ENCODE peak calls at places on chromosomes 13 and 19, in nine cellular contexts. One of them, this sample, is unnamed.

GRCh38 chr19:1274852-1275259 is 474 bp upstream of the FAM174C start:
- DNase-seq in suprapubic skin: peak; percentile 80
- DNase-seq in B cell: no peak
- DNase-seq in dorsolateral prefrontal cortex: no peak
- DNase-seq in PC-3: no peak
- DNase-seq in testis: no peak
- DNase-seq in endothelial cell of umbilical vein: no peak
- DNase-seq in cardiac fibroblast: no peak
- DNase-seq in neural crest cell: no peak
- DNase-seq in this sample: no peak

GRCh38 chr19:50349277-50350057 is 16.0 kb downstream of the NAPSA start:
- DNase-seq in suprapubic skin: no peak
- DNase-seq in B cell: no peak
- DNase-seq in dorsolateral prefrontal cortex: no peak
- DNase-seq in PC-3: no peak
- DNase-seq in testis: no peak
- DNase-seq in endothelial cell of umbilical vein: peak; percentile 79
- DNase-seq in cardiac fibroblast: no peak
- DNase-seq in neural crest cell: no peak
- DNase-seq in this sample: no peak

GRCh38 chr19:42401365-42402303 is 11.5 kb upstream of the CNFN start:
- DNase-seq in suprapubic skin: peak; percentile 89
- DNase-seq in B cell: peak; percentile 76
- DNase-seq in dorsolateral prefrontal cortex: peak; percentile 83
- DNase-seq in PC-3: peak; percentile 77
- DNase-seq in testis: peak; percentile 93
- DNase-seq in endothelial cell of umbilical vein: peak; percentile 85
- DNase-seq in cardiac fibroblast: peak; percentile 81
- DNase-seq in neural crest cell: peak; percentile 94
- DNase-seq in this sample: peak; percentile 87

GRCh38 chr13:66501187-66501586 is 728.9 kb downstream of the PCDH9 start:
- DNase-seq in suprapubic skin: no peak
- DNase-seq in B cell: no peak
- DNase-seq in dorsolateral prefrontal cortex: no peak
- DNase-seq in PC-3: peak; percentile 44
- DNase-seq in testis: no peak
- DNase-seq in endothelial cell of umbilical vein: no peak
- DNase-seq in cardiac fibroblast: peak; percentile 83
- DNase-seq in neural crest cell: no peak
- DNase-seq in this sample: no peak

GRCh38 chr13:44298314-44298713 is 75.3 kb upstream of the SERP2 start:
- DNase-seq in suprapubic skin: no peak
- DNase-seq in B cell: no peak
- DNase-seq in dorsolateral prefrontal cortex: no peak
- DNase-seq in PC-3: peak; percentile 84
- DNase-seq in testis: no peak
- DNase-seq in endothelial cell of umbilical vein: no peak
- DNase-seq in cardiac fibroblast: peak; percentile 78
- DNase-seq in neural crest cell: no peak
- DNase-seq in this sample: no peak

GRCh38 chr13:76764429-76764828 is 121.8 kb downstream of the KCTD12 start:
- DNase-seq in suprapubic skin: peak; percentile 86
- DNase-seq in B cell: no peak
- DNase-seq in dorsolateral prefrontal cortex: no peak
- DNase-seq in PC-3: peak; percentile 36
- DNase-seq in testis: peak; percentile 57
- DNase-seq in endothelial cell of umbilical vein: peak; percentile 87
- DNase-seq in cardiac fibroblast: peak; percentile 90
- DNase-seq in neural crest cell: no peak
- DNase-seq in this sample: no peak

GRCh38 chr13:48908381-48909087 is 67.2 kb upstream of the FNDC3A start:
- DNase-seq in suprapubic skin: no peak
- DNase-seq in B cell: no peak
- DNase-seq in dorsolateral prefrontal cortex: no peak
- DNase-seq in PC-3: peak; percentile 80
- DNase-seq in testis: no peak
- DNase-seq in endothelial cell of umbilical vein: no peak
- DNase-seq in cardiac fibroblast: peak; percentile 51
- DNase-seq in neural crest cell: no peak
- DNase-seq in this sample: no peak

GRCh38 chr13:85659493-85659892 is 139.7 kb downstream of the SLITRK6 start:
- DNase-seq in suprapubic skin: no peak
- DNase-seq in B cell: no peak
- DNase-seq in dorsolateral prefrontal cortex: no peak
- DNase-seq in PC-3: peak; percentile 56
- DNase-seq in testis: no peak
- DNase-seq in endothelial cell of umbilical vein: no peak
- DNase-seq in cardiac fibroblast: no peak
- DNase-seq in neural crest cell: no peak
- DNase-seq in this sample: no peak

GRCh38 chr19:28785961-28786360 is 427.0 kb downstream of the UQCRFS1 start:
- DNase-seq in suprapubic skin: no peak
- DNase-seq in B cell: no peak
- DNase-seq in dorsolateral prefrontal cortex: no peak
- DNase-seq in PC-3: no peak
- DNase-seq in testis: no peak
- DNase-seq in endothelial cell of umbilical vein: no peak
- DNase-seq in cardiac fibroblast: no peak
- DNase-seq in neural crest cell: no peak
- DNase-seq in this sample: no peak

GRCh38 chr19:42657551-42657950 is 62.8 kb upstream of the CEACAM8 start:
- DNase-seq in suprapubic skin: no peak
- DNase-seq in B cell: no peak
- DNase-seq in dorsolateral prefrontal cortex: no peak
- DNase-seq in PC-3: no peak
- DNase-seq in testis: no peak
- DNase-seq in endothelial cell of umbilical vein: no peak
- DNase-seq in cardiac fibroblast: peak; percentile 49
- DNase-seq in neural crest cell: no peak
- DNase-seq in this sample: no peak

GRCh38 chr19:49855277-49855675 is 4.3 kb downstream of the PTOV1 start:
- DNase-seq in suprapubic skin: no peak
- DNase-seq in B cell: no peak
- DNase-seq in dorsolateral prefrontal cortex: no peak
- DNase-seq in PC-3: no peak
- DNase-seq in testis: no peak
- DNase-seq in endothelial cell of umbilical vein: no peak
- DNase-seq in cardiac fibroblast: no peak
- DNase-seq in neural crest cell: no peak
- DNase-seq in this sample: no peak

GRCh38 chr13:79647518-79647917 is 166.6 kb downstream of the NDFIP2 start:
- DNase-seq in suprapubic skin: no peak
- DNase-seq in B cell: no peak
- DNase-seq in dorsolateral prefrontal cortex: no peak
- DNase-seq in PC-3: peak; percentile 7
- DNase-seq in testis: no peak
- DNase-seq in endothelial cell of umbilical vein: peak; percentile 94
- DNase-seq in cardiac fibroblast: peak; percentile 10
- DNase-seq in neural crest cell: no peak
- DNase-seq in this sample: no peak

DNA sequence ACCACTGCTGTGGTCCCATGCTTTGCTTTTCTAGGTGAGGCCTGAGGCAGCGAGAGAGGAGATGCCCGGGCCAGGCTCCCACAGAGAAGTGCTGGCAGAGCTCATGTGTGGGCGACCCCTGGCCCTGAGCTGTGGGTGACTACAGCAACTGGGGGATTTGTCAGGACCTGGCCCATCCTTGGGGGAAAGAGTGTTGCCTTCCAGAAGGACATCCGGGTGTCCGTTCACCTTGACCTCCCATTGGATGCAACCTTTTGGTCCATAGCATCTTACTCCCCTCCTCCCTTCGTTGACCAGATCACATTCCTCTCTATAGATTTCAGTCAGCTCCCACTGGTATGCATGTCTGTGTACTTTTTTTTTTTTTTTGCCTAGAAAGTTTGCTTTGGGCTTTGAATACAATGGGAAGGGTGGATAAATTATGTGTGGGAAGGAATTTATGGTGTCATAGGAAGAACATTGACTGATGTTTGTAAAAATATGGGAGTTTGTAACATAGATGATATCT is 84.2 kb upstream of the RNF113B start:
- DNase-seq in suprapubic skin: no peak
- DNase-seq in B cell: no peak
- DNase-seq in dorsolateral prefrontal cortex: no peak
- DNase-seq in PC-3: no peak
- DNase-seq in testis: no peak
- DNase-seq in endothelial cell of umbilical vein: no peak
- DNase-seq in cardiac fibroblast: no peak
- DNase-seq in neural crest cell: no peak
- DNase-seq in this sample: no peak
- TF ChIP-seq CTCF in suprapubic skin: no peak
- TF ChIP-seq CTCF in B cell: no peak
- TF ChIP-seq CTCF in dorsolateral prefrontal cortex: no peak
- TF ChIP-seq CTCF in PC-3: no peak
- TF ChIP-seq CTCF in testis: no peak
- TF ChIP-seq CTCF in endothelial cell of umbilical vein: no peak
- TF ChIP-seq CTCF in cardiac fibroblast: no peak
- TF ChIP-seq CTCF in neural crest cell: no peak
- TF ChIP-seq CTCF in this sample: no peak

DNA sequence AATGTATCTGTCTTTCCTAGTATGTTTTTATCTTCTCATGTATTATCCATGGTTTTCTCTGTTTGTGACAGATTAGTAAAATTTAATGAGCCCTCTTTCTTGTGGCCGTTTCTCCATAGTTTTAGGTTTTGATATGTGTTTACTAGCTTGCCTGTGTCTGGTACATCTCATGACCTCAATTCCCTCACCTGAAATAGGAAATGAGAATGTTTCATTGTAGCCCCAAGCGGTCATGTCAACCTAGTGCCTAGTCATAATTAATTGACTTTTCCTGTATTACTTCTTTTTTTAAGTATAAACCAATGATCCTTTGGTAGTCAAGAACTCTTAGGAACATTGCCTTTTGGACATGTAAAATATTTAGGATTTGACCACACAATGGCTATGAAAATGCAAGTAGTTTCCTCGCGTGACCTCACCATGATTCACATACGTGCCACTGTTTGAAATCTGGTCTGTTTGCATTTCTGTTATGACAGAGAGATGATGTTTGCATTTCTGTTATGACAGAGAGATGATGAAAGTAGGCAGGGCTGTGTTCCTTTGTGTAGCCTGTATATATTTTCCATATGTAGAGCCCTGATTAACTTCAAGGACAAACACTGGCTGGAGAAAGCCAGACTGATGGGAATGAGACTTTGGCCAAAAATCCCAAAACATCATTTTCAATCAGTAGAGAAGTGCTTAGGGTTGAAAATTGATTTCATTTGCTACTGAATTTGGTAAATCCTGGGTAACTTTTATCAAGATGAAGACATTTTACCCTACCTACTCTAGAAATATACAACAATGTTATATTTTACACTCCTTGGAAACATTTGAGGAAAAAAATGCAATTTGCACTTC is 104.8 kb downstream of the TNFRSF19 start:
- DNase-seq in suprapubic skin: no peak
- DNase-seq in B cell: no peak
- DNase-seq in dorsolateral prefrontal cortex: no peak
- DNase-seq in PC-3: peak; percentile 95
- DNase-seq in testis: no peak
- DNase-seq in endothelial cell of umbilical vein: no peak
- DNase-seq in cardiac fibroblast: peak; percentile 95
- DNase-seq in neural crest cell: no peak
- DNase-seq in this sample: no peak
- TF ChIP-seq CTCF in suprapubic skin: no peak
- TF ChIP-seq CTCF in B cell: no peak
- TF ChIP-seq CTCF in dorsolateral prefrontal cortex: no peak
- TF ChIP-seq CTCF in PC-3: no peak
- TF ChIP-seq CTCF in testis: no peak
- TF ChIP-seq CTCF in endothelial cell of umbilical vein: no peak
- TF ChIP-seq CTCF in cardiac fibroblast: no peak
- TF ChIP-seq CTCF in neural crest cell: no peak
- TF ChIP-seq CTCF in this sample: no peak

DNA sequence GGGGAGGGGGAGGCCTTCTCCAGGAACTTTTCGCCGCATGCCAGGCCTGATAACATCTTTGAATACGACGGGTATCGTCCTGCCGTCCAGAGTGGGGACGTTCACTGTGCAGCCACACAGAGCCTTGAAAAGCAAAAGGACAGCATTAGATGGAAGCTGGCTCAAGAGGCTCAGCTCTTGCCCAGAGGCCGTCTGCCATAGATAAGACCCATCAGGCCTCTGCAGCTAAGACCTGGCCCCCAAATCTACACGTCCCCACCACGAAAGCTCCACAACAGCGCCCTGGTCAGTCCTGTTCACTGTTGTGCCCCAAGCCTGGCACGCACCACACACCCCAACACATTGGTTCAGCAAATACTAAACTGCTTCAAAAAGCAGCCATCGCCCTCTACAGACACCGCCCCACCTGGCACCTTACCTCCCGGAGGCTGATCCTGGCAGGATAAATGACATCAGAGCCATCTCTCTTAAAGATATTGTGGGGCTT is 2.1 kb downstream of the DNAJB1 start:
- DNase-seq in suprapubic skin: no peak
- DNase-seq in B cell: no peak
- DNase-seq in dorsolateral prefrontal cortex: no peak
- DNase-seq in PC-3: peak; percentile 60
- DNase-seq in testis: no peak
- DNase-seq in endothelial cell of umbilical vein: no peak
- DNase-seq in cardiac fibroblast: no peak
- DNase-seq in neural crest cell: no peak
- DNase-seq in this sample: no peak
- TF ChIP-seq CTCF in suprapubic skin: no peak
- TF ChIP-seq CTCF in B cell: no peak
- TF ChIP-seq CTCF in dorsolateral prefrontal cortex: no peak
- TF ChIP-seq CTCF in PC-3: peak; percentile 61
- TF ChIP-seq CTCF in testis: no peak
- TF ChIP-seq CTCF in endothelial cell of umbilical vein: no peak
- TF ChIP-seq CTCF in cardiac fibroblast: no peak
- TF ChIP-seq CTCF in neural crest cell: no peak
- TF ChIP-seq CTCF in this sample: no peak

GRCh38 chr19:8045872-8046568 is 6.5 kb upstream of the CCL25 start:
- DNase-seq in suprapubic skin: no peak
- DNase-seq in B cell: no peak
- DNase-seq in dorsolateral prefrontal cortex: no peak
- DNase-seq in PC-3: no peak
- DNase-seq in testis: no peak
- DNase-seq in endothelial cell of umbilical vein: no peak
- DNase-seq in cardiac fibroblast: no peak
- DNase-seq in neural crest cell: no peak
- DNase-seq in this sample: peak; percentile 8

GRCh38 chr19:8046569-8047165 is 5.9 kb upstream of the CCL25 start:
- DNase-seq in suprapubic skin: no peak
- DNase-seq in B cell: no peak
- DNase-seq in dorsolateral prefrontal cortex: no peak
- DNase-seq in PC-3: no peak
- DNase-seq in testis: no peak
- DNase-seq in endothelial cell of umbilical vein: no peak
- DNase-seq in cardiac fibroblast: no peak
- DNase-seq in neural crest cell: no peak
- DNase-seq in this sample: no peak

GRCh38 chr19:8052464-8052859 is at the start of gene CCL25:
- DNase-seq in suprapubic skin: no peak
- DNase-seq in B cell: no peak
- DNase-seq in dorsolateral prefrontal cortex: no peak
- DNase-seq in PC-3: no peak
- DNase-seq in testis: no peak
- DNase-seq in endothelial cell of umbilical vein: no peak
- DNase-seq in cardiac fibroblast: no peak
- DNase-seq in neural crest cell: no peak
- DNase-seq in this sample: peak; percentile 3

GRCh38 chr19:8054169-8054568 is 1.6 kb downstream of the CCL25 start:
- DNase-seq in suprapubic skin: no peak
- DNase-seq in B cell: no peak
- DNase-seq in dorsolateral prefrontal cortex: no peak
- DNase-seq in PC-3: no peak
- DNase-seq in testis: no peak
- DNase-seq in endothelial cell of umbilical vein: no peak
- DNase-seq in cardiac fibroblast: no peak
- DNase-seq in neural crest cell: no peak
- DNase-seq in this sample: peak; percentile 15

GRCh38 chr19:8050274-8051096 is 2.1 kb upstream of the CCL25 start:
- DNase-seq in suprapubic skin: peak; percentile 87
- DNase-seq in B cell: peak; percentile 91
- DNase-seq in dorsolateral prefrontal cortex: peak; percentile 67
- DNase-seq in PC-3: peak; percentile 88
- DNase-seq in testis: peak; percentile 94
- DNase-seq in endothelial cell of umbilical vein: peak; percentile 81
- DNase-seq in cardiac fibroblast: peak; percentile 68
- DNase-seq in neural crest cell: peak; percentile 90
- DNase-seq in this sample: no peak
- TF ChIP-seq CTCF in suprapubic skin: no peak
- TF ChIP-seq CTCF in B cell: no peak
- TF ChIP-seq CTCF in dorsolateral prefrontal cortex: no peak
- TF ChIP-seq CTCF in PC-3: no peak
- TF ChIP-seq CTCF in testis: no peak
- TF ChIP-seq CTCF in endothelial cell of umbilical vein: no peak
- TF ChIP-seq CTCF in cardiac fibroblast: no peak
- TF ChIP-seq CTCF in neural crest cell: no peak
- TF ChIP-seq CTCF in this sample: no peak

This sample was measured in D721Med.